ENCODE peak calls at places on chromosomes 13 and 19, in seven cellular contexts. W is tibial artery; N is stimulated activated CD4-positive, alpha-beta T cell treated with anti-CD3 and anti-CD28 coated beads, TNF-alpha, amount 100 ng/mL, for 48 hours; U is CD8-positive, alpha-beta T cell; Q is GM20000; T is fibroblast of lung; J is T-helper 2 cell. F is an unnamed sample.

GRCh38 chr13:48653074-48654054 is at the start of gene CYSLTR2:
- DNase-seq in J (peak), N (no peak), T (peak), U (no peak), Q (no peak), W (no peak), F (peak)

GRCh38 chr19:13005861-13006370 is 10.6 kb downstream of the NFIX start:
- DNase-seq in J (no peak), U (no peak), Q (no peak), T (no peak), N (no peak), W (no peak), F (no peak)

GRCh38 chr19:824885-825284 is 2.8 kb upstream of the AZU1 start:
- DNase-seq in N (no peak), Q (no peak), T (no peak), W (no peak), J (no peak), U (no peak), F (no peak)

GRCh38 chr13:23656637-23657036 is 86.4 kb downstream of the TNFRSF19 start:
- DNase-seq in W (no peak), J (no peak), N (no peak), U (no peak), T (peak), Q (no peak), F (no peak)

GRCh38 chr13:114115191-114115671 is 17.2 kb downstream of the RASA3 start:
- DNase-seq in T (peak), U (no peak), Q (no peak), N (no peak), W (no peak), J (no peak), F (no peak)

GRCh38 chr19:18672606-18673337 is 10.7 kb upstream of the CRTC1 start:
- DNase-seq in W (peak), U (no peak), T (peak), Q (peak), N (no peak), J (no peak), F (no peak)

GRCh38 chr13:50990540-50991506 is 81.2 kb downstream of the RNASEH2B start:
- DNase-seq in U (no peak), W (peak), T (peak), N (no peak), Q (no peak), J (no peak), F (peak)

GRCh38 chr19:11422163-11423068 is 3.3 kb upstream of the RGL3 start:
- DNase-seq in Q (peak), T (peak), W (peak), U (peak), J (peak), N (peak), F (peak)

GRCh38 chr19:10882108-10882457 is 10.7 kb downstream of the CARM1 start:
- DNase-seq in N (no peak), J (no peak), W (no peak), Q (no peak), T (no peak), U (no peak), F (no peak)

GRCh38 chr19:13234518-13234917 is 84.3 kb downstream of the IER2 start:
- DNase-seq in W (peak), T (peak), Q (peak), J (peak), N (peak), U (peak), F (peak)

GRCh38 chr13:111341886-111342285 is 21.4 kb downstream of the TEX29 start:
- DNase-seq in N (no peak), J (no peak), Q (no peak), W (no peak), T (no peak), U (no peak), F (no peak)

GRCh38 chr13:98961204-98962105 is 16.4 kb downstream of the DOCK9 start:
- DNase-seq in N (no peak), Q (no peak), T (no peak), U (no peak), W (no peak), J (no peak), F (no peak)

GRCh38 chr13:49995535-49996165 is 1.2 kb upstream of the TRIM13 start:
- DNase-seq in N (no peak), T (peak), W (no peak), U (no peak), J (no peak), Q (peak), F (no peak)

GRCh38 chr19:49217382-49217781 is 59.8 kb downstream of the TRPM4 start:
- DNase-seq in N (no peak), T (peak), J (no peak), U (no peak), W (no peak), Q (no peak), F (no peak)

GRCh38 chr19:29587518-29587986 is 18.5 kb upstream of the POP4 start:
- DNase-seq in T (no peak), J (peak), U (peak), Q (peak), W (no peak), N (peak), F (peak)

GRCh38 chr19:46460981-46461380 is 10.4 kb downstream of the PNMA8A start:
- DNase-seq in N (no peak), W (no peak), T (no peak), U (no peak), J (no peak), Q (no peak), F (no peak)

GRCh38 chr19:33486936-33487793 is 34.4 kb downstream of the PEPD start:
- DNase-seq in T (no peak), J (no peak), W (no peak), Q (no peak), N (no peak), U (no peak), F (no peak)

GRCh38 chr13:93217701-93218100 is 8.9 kb upstream of the GPC6 start:
- DNase-seq in N (no peak), Q (no peak), U (no peak), T (peak), J (no peak), W (no peak), F (no peak)